ENCODE peak calls at places on chromosome 14, in seven cellular contexts. U, M, D, I, R, H and J are unnamed samples.

GRCh38 chr14:97179573-97179972 is 382.4 kb downstream of the VRK1 start:
- DNase-seq in U (peak; percentile 11), M (no peak), D (no peak), I (no peak), R (no peak), H (no peak), J (no peak)

GRCh38 chr14:96095058-96095457 is 55.9 kb downstream of the C14orf132 start:
- DNase-seq in U (no peak), M (no peak), D (no peak), I (no peak), R (no peak), H (no peak), J (no peak)

GRCh38 chr14:54683882-54684794 is 117.2 kb downstream of the SAMD4A start:
- DNase-seq in U (peak; percentile 79), M (peak; percentile 27), D (peak; percentile 76), I (peak; percentile 80), R (peak; percentile 79), H (peak; percentile 76), J (no peak)

GRCh38 chr14:68970096-68970612 is 8.9 kb downstream of the ACTN1 start:
- DNase-seq in U (peak; percentile 57), M (no peak), D (no peak), I (no peak), R (no peak), H (no peak), J (no peak)

GRCh38 chr14:58607571-58608317 is 30.0 kb upstream of the DACT1 start:
- DNase-seq in U (no peak), M (peak; percentile 46), D (peak; percentile 6), I (peak; percentile 87), R (no peak), H (no peak), J (no peak)

GRCh38 chr14:75088566-75089373 is 19.3 kb downstream of the ZC2HC1C start:
- DNase-seq in U (peak; percentile 73), M (peak; percentile 51), D (peak; percentile 68), I (peak; percentile 65), R (peak; percentile 46), H (peak; percentile 67), J (peak; percentile 33)

GRCh38 chr14:94312481-94313246 is 10.5 kb downstream of the SERPINA6 start:
- DNase-seq in U (no peak), M (no peak), D (no peak), I (no peak), R (no peak), H (peak; percentile 28), J (no peak)

GRCh38 chr14:36477266-36477665 is 42.8 kb downstream of the NKX2-1 start:
- DNase-seq in U (peak; percentile 25), M (no peak), D (no peak), I (no peak), R (no peak), H (no peak), J (no peak)

GRCh38 chr14:29637406-29637805 is 290.2 kb downstream of the PRKD1 start:
- DNase-seq in U (no peak), M (no peak), D (peak; percentile 54), I (peak; percentile 64), R (no peak), H (no peak), J (no peak)

GRCh38 chr14:101323111-101323510 is 238.2 kb upstream of the DIO3 start:
- DNase-seq in U (no peak), M (no peak), D (no peak), I (no peak), R (no peak), H (no peak), J (no peak)

GRCh38 chr14:64721391-64721791 is 17.2 kb downstream of the PLEKHG3 start:
- DNase-seq in U (no peak), M (no peak), D (peak; percentile 52), I (peak; percentile 37), R (no peak), H (no peak), J (no peak)

GRCh38 chr14:86153480-86153879 is 623.5 kb downstream of the FLRT2 start:
- DNase-seq in U (peak; percentile 56), M (no peak), D (no peak), I (no peak), R (no peak), H (no peak), J (no peak)

GRCh38 chr14:50007123-50007903 is 109.1 kb downstream of the VCPKMT start:
- DNase-seq in U (peak; percentile 65), M (peak; percentile 98), D (no peak), I (no peak), R (peak; percentile 50), H (no peak), J (no peak)

GRCh38 chr14:90553298-90553920 is 156.6 kb downstream of the CALM1 start:
- DNase-seq in U (peak; percentile 42), M (no peak), D (no peak), I (no peak), R (no peak), H (no peak), J (no peak)

GRCh38 chr14:88128811-88129210 is 123.9 kb downstream of the GPR65 start:
- DNase-seq in U (no peak), M (no peak), D (no peak), I (no peak), R (no peak), H (no peak), J (no peak)

GRCh38 chr14:77421241-77421640 is 2.1 kb downstream of the NOXRED1 start:
- DNase-seq in U (no peak), M (no peak), D (no peak), I (peak; percentile 46), R (no peak), H (no peak), J (no peak)

GRCh38 chr14:59346796-59347510 is 118.2 kb downstream of the GPR135 start:
- DNase-seq in U (no peak), M (no peak), D (peak; percentile 40), I (peak; percentile 52), R (no peak), H (no peak), J (no peak)

DNA sequence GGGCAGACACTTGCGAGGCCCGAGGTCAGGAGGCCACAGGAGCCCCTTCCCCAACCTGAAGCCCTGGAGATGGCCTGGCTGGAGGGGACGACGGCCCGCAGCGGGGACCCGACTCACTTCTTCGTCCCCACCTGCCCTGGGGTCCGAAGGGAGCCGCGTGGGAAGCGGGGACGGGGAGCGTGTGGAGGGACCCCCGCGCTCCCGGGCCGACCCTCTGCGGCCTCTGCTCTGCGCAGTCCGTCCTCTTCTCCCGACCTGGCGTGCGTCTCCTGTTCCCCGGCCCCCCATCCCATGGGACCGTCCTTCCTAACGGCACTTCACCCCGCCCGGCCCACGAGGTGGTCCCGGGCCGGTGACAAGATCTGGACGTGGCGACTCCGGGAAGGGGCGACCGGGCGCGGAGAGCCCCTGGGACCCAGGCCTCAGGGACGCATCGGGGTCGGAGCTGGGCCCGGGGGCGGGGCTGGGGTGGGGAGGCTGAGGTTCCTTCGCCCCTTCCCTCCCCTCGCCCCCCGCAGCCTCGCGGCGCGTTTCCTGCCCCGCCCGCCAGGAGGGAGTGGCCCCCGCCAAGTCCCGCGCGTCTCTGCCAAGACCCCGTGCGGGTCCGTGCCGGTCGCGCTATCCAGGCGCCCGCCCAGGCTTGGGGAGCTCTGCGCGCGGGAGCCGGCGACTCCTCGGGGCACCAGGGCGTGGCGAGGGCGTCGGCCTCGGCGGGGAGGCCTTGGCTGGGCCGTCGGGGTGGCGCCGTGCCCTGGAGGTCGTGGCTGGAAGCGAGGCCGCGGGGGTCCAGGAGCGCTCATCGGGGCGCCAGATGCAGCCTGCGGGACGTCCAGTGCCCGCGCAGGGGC is 97.1 kb downstream of the TNFAIP2 start:
- DNase-seq in U (no peak), M (no peak), D (no peak), I (no peak), R (peak; percentile 45), H (no peak), J (no peak)
- H3K4me2 ChIP-seq in U (peak overlapping the region; percentile 66), M (peak overlapping the region; percentile 64), D (peak overlapping the region; percentile 80), I (no peak overlapping the region), R (peak overlapping the region; percentile 53), H (peak overlapping the region; percentile 61), J (peak overlapping the region; percentile 81)

DNA sequence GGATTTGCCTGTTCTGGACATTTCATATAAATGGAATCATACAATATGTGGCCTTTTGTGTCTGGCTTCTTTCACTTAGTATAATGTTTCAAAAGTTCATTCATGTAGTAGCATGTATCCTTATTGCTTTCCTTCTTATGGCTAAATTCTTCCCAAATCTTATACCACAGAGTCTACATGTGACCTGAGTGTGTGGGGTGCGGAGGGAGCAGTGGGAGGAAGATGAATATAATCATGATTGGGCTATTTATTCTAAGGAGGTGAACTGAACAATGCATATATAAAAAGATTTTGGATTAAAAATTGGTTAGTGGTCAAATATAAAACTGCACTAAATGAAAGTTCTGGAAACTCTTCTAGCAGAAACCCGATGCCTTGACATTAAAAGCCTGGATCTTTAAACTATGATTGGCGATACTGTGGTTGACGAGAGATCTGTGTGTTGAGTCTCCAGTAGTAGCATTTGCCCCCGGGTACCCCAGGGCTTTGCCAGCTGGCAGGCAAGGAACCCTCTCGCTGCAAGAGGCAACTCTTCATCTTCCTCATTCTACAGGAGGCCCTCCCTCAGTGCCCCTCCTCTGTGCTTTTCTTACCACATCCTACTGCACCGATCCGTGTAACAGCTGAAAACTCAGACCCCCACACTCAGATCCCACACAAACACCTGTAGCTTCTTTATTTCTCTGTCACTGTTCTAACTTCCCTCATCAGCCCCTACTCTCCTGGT is 2.6 kb downstream of the CYP46A1 start:
- DNase-seq in U (no peak), M (no peak), D (no peak), I (no peak), R (peak; percentile 14), H (peak; percentile 20), J (no peak)
- H2BK120ac ChIP-seq in U (no peak overlapping the region), M (no peak overlapping the region), D (no peak overlapping the region), I (no peak overlapping the region), R (no peak overlapping the region), H (no peak overlapping the region), J (no peak overlapping the region)

DNA sequence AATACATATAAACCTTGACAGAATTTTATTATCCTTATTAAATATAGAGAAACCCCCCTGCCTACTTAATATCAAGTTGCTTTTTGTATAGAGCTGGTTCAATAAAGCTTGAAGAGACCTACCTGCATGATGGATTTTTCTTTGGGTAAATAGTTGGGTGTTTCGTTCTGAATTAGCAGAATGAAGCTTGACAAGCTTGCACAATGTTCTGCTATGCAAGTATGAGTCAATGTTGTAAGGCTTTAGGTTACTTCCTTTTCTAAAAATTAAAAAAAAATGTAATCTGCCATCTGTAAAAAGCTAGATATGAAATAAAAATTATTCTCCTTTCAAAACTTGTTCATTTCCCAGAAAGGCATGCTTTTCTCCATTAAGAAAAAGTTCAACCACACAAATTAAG is 1662.6 kb upstream of the SEL1L start:
- DNase-seq in U (no peak), M (no peak), D (no peak), I (peak; percentile 47), R (no peak), H (no peak), J (no peak)
- H3K4ac ChIP-seq in U (no peak overlapping the region), M (no peak overlapping the region), D (no peak overlapping the region), I (no peak overlapping the region), R (no peak overlapping the region), H (no peak overlapping the region), J (no peak overlapping the region)

GRCh38 chr14:61512508-61512907 is 182.8 kb upstream of the HIF1A start:
- DNase-seq in U (no peak), M (no peak), D (peak; percentile 74), I (peak; percentile 51), R (no peak), H (no peak), J (no peak)

GRCh38 chr14:61510736-61511557 is 184.4 kb upstream of the HIF1A start:
- DNase-seq in U (no peak), M (no peak), D (no peak), I (no peak), R (no peak), H (no peak), J (no peak)

GRCh38 chr14:61514006-61514830 is 181.1 kb upstream of the HIF1A start:
- DNase-seq in U (no peak), M (peak; percentile 94), D (no peak), I (peak; percentile 37), R (no peak), H (no peak), J (no peak)

GRCh38 chr14:61511558-61511924 is 183.8 kb upstream of the HIF1A start:
- DNase-seq in U (no peak), M (no peak), D (no peak), I (no peak), R (no peak), H (no peak), J (no peak)

GRCh38 chr14:61512026-61512425 is 183.3 kb upstream of the HIF1A start:
- DNase-seq in U (no peak), M (no peak), D (peak; percentile 74), I (no peak), R (no peak), H (no peak), J (no peak)
- H3K4me2 ChIP-seq in U (no peak overlapping the region), M (no peak overlapping the region), D (no peak overlapping the region), I (peak overlapping the region; percentile 33), R (no peak overlapping the region), H (no peak overlapping the region), J (no peak overlapping the region)